ENCODE peak calls at places on chromosomes 6 and 20, in four cellular contexts. N is activated naive CD4-positive, alpha-beta T cell; Y is stimulated activated CD4-positive, alpha-beta T cell treated with anti-CD3 and anti-CD28 coated beads, Interleukin-1b, Interleukin-23, amount 100 ng/mL, for 48 hours; W is thyroid gland. G is an unnamed sample.

GRCh38 chr6:25036461-25036860 is 100.7 kb upstream of the RIPOR2 start:
- DNase-seq in N (no peak), Y (no peak), W (no peak), G (no peak)

GRCh38 chr20:59620860-59621485 is 16.6 kb downstream of the PHACTR3 start:
- DNase-seq in N (no peak), Y (no peak), W (no peak), G (no peak)

GRCh38 chr6:72032056-72032455 is 145.7 kb downstream of the RIMS1 start:
- DNase-seq in N (no peak), Y (no peak), W (no peak), G (no peak)

GRCh38 chr6:137808191-137808590 is 58.9 kb upstream of the TNFAIP3 start:
- DNase-seq in N (no peak), Y (no peak), W (no peak), G (no peak)

GRCh38 chr20:2752631-2753455 is 47.6 kb downstream of the CPXM1 start:
- DNase-seq in N (no peak), Y (peak; percentile 32), W (peak; percentile 48), G (no peak)

GRCh38 chr6:16523550-16524379 is 237.5 kb downstream of the ATXN1 start:
- DNase-seq in N (no peak), Y (no peak), W (no peak), G (no peak)

GRCh38 chr20:651713-652610 is 1.0 kb downstream of the SRXN1 start:
- DNase-seq in N (no peak), Y (no peak), W (peak; percentile 41), G (no peak)

GRCh38 chr20:63216849-63217471 is 1.0 kb upstream of the YTHDF1 start:
- DNase-seq in N (no peak), Y (no peak), W (no peak), G (no peak)

GRCh38 chr6:6886160-6886885 is 221.4 kb upstream of the RREB1 start:
- DNase-seq in N (no peak), Y (no peak), W (peak; percentile 3), G (no peak)

GRCh38 chr20:38104283-38104682 is 60.8 kb downstream of the TGM2 start:
- DNase-seq in N (no peak), Y (no peak), W (no peak), G (no peak)

GRCh38 chr6:9540534-9541126 is 874.2 kb downstream of the TFAP2A start:
- DNase-seq in N (no peak), Y (no peak), W (no peak), G (no peak)

GRCh38 chr20:36744764-36745191 is 1.1 kb downstream of the NDRG3 start:
- DNase-seq in N (no peak), Y (no peak), W (peak; percentile 48), G (no peak)

GRCh38 chr20:45592574-45593189 is 13.6 kb upstream of the WFDC8 start:
- DNase-seq in N (no peak), Y (peak; percentile 5), W (no peak), G (peak; percentile 13)

GRCh38 chr6:2351807-2352431 is 106.5 kb upstream of the GMDS start:
- DNase-seq in N (no peak), Y (no peak), W (no peak), G (no peak)

GRCh38 chr6:143647191-143647590 is 30.6 kb upstream of the PHACTR2 start:
- DNase-seq in N (no peak), Y (no peak), W (no peak), G (no peak)

G was measured in DMS153.